ENCODE peak calls at places on chromosomes 13 and 19, in ten cellular contexts. One of them, this sample, is unnamed.

GRCh38 chr19:8093740-8094139 is 41.2 kb downstream of the CCL25 start:
- DNase-seq in DND-41: no peak
- DNase-seq in keratinocyte: no peak
- DNase-seq in PC-3: no peak
- DNase-seq in H1: no peak
- DNase-seq in mammary epithelial cell: no peak
- DNase-seq in PC-9: no peak
- DNase-seq in HCT116: no peak
- DNase-seq in fibroblast of lung: no peak
- DNase-seq in hepatocyte: no peak
- DNase-seq in this sample: no peak

GRCh38 chr13:24288870-24289269 is 20.5 kb upstream of the C1QTNF9 start:
- DNase-seq in PC-9: no peak
- DNase-seq in keratinocyte: no peak
- DNase-seq in HCT116: no peak
- DNase-seq in fibroblast of lung: no peak
- DNase-seq in DND-41: no peak
- DNase-seq in mammary epithelial cell: no peak
- DNase-seq in hepatocyte: no peak
- DNase-seq in H1: no peak
- DNase-seq in PC-3: no peak
- DNase-seq in this sample: no peak

GRCh38 chr13:32910530-32910929 is 105.7 kb upstream of the KL start:
- DNase-seq in H1: no peak
- DNase-seq in keratinocyte: no peak
- DNase-seq in DND-41: no peak
- DNase-seq in PC-9: no peak
- DNase-seq in HCT116: no peak
- DNase-seq in PC-3: peak; percentile 53
- DNase-seq in mammary epithelial cell: no peak
- DNase-seq in fibroblast of lung: no peak
- DNase-seq in hepatocyte: no peak
- DNase-seq in this sample: no peak

GRCh38 chr13:27347373-27347772 is 76.7 kb downstream of the RASL11A start:
- DNase-seq in fibroblast of lung: no peak
- DNase-seq in HCT116: no peak
- DNase-seq in mammary epithelial cell: no peak
- DNase-seq in hepatocyte: no peak
- DNase-seq in keratinocyte: no peak
- DNase-seq in H1: no peak
- DNase-seq in PC-9: no peak
- DNase-seq in PC-3: no peak
- DNase-seq in DND-41: no peak
- DNase-seq in this sample: no peak

GRCh38 chr19:16628984-16629691 is 1.1 kb upstream of the MED26 start:
- DNase-seq in hepatocyte: peak; percentile 70
- DNase-seq in DND-41: peak; percentile 70
- DNase-seq in HCT116: no peak
- DNase-seq in keratinocyte: no peak
- DNase-seq in PC-3: no peak
- DNase-seq in PC-9: no peak
- DNase-seq in mammary epithelial cell: peak; percentile 6
- DNase-seq in fibroblast of lung: peak; percentile 69
- DNase-seq in H1: no peak
- DNase-seq in this sample: no peak

GRCh38 chr13:74986609-74987008 is 495.4 kb downstream of the TBC1D4 start:
- DNase-seq in DND-41: no peak
- DNase-seq in keratinocyte: no peak
- DNase-seq in HCT116: no peak
- DNase-seq in fibroblast of lung: no peak
- DNase-seq in H1: no peak
- DNase-seq in hepatocyte: no peak
- DNase-seq in mammary epithelial cell: no peak
- DNase-seq in PC-3: peak; percentile 19
- DNase-seq in PC-9: no peak
- DNase-seq in this sample: no peak

GRCh38 chr19:41548954-41549688 is 26.8 kb upstream of the CEACAM21 start:
- DNase-seq in keratinocyte: no peak
- DNase-seq in PC-9: no peak
- DNase-seq in PC-3: no peak
- DNase-seq in HCT116: no peak
- DNase-seq in mammary epithelial cell: no peak
- DNase-seq in hepatocyte: no peak
- DNase-seq in fibroblast of lung: no peak
- DNase-seq in H1: no peak
- DNase-seq in DND-41: no peak
- DNase-seq in this sample: peak; percentile 48

GRCh38 chr13:113978741-113979481 is 5.0 kb upstream of the C13orf46 start:
- DNase-seq in mammary epithelial cell: no peak
- DNase-seq in keratinocyte: no peak
- DNase-seq in PC-3: no peak
- DNase-seq in H1: no peak
- DNase-seq in fibroblast of lung: no peak
- DNase-seq in DND-41: no peak
- DNase-seq in PC-9: no peak
- DNase-seq in hepatocyte: no peak
- DNase-seq in HCT116: no peak
- DNase-seq in this sample: no peak

GRCh38 chr19:43555185-43555770 is 20.0 kb downstream of the XRCC1 start:
- DNase-seq in keratinocyte: no peak
- DNase-seq in DND-41: peak; percentile 82
- DNase-seq in PC-9: peak; percentile 65
- DNase-seq in HCT116: no peak
- DNase-seq in mammary epithelial cell: peak; percentile 53
- DNase-seq in H1: peak; percentile 95
- DNase-seq in PC-3: peak; percentile 56
- DNase-seq in hepatocyte: peak; percentile 83
- DNase-seq in fibroblast of lung: peak; percentile 71
- DNase-seq in this sample: peak; percentile 82

GRCh38 chr19:51742736-51743288 is 8.9 kb downstream of the FPR1 start:
- DNase-seq in hepatocyte: no peak
- DNase-seq in PC-3: peak; percentile 42
- DNase-seq in H1: no peak
- DNase-seq in HCT116: no peak
- DNase-seq in fibroblast of lung: no peak
- DNase-seq in keratinocyte: no peak
- DNase-seq in mammary epithelial cell: peak; percentile 87
- DNase-seq in DND-41: no peak
- DNase-seq in PC-9: no peak
- DNase-seq in this sample: no peak

GRCh38 chr19:44820648-44821609 is 12.0 kb downstream of the BCAM start:
- DNase-seq in HCT116: no peak
- DNase-seq in keratinocyte: no peak
- DNase-seq in PC-9: no peak
- DNase-seq in PC-3: no peak
- DNase-seq in hepatocyte: no peak
- DNase-seq in H1: no peak
- DNase-seq in DND-41: no peak
- DNase-seq in fibroblast of lung: no peak
- DNase-seq in mammary epithelial cell: no peak
- DNase-seq in this sample: no peak

GRCh38 chr19:32902448-32902847 is 32.9 kb upstream of the SLC7A9 start:
- DNase-seq in fibroblast of lung: no peak
- DNase-seq in keratinocyte: no peak
- DNase-seq in DND-41: no peak
- DNase-seq in PC-3: no peak
- DNase-seq in hepatocyte: peak; percentile 28
- DNase-seq in mammary epithelial cell: no peak
- DNase-seq in H1: no peak
- DNase-seq in HCT116: no peak
- DNase-seq in PC-9: no peak
- DNase-seq in this sample: no peak

GRCh38 chr19:42433503-42434260 is 6.5 kb upstream of the LIPE start:
- DNase-seq in HCT116: no peak
- DNase-seq in keratinocyte: no peak
- DNase-seq in mammary epithelial cell: peak; percentile 39
- DNase-seq in DND-41: peak; percentile 39
- DNase-seq in fibroblast of lung: peak; percentile 68
- DNase-seq in PC-3: peak; percentile 55
- DNase-seq in hepatocyte: peak; percentile 85
- DNase-seq in H1: peak; percentile 90
- DNase-seq in PC-9: peak; percentile 76
- DNase-seq in this sample: peak; percentile 88

GRCh38 chr19:39236527-39236926 is 8.3 kb downstream of the IFNL3 start:
- DNase-seq in H1: no peak
- DNase-seq in hepatocyte: no peak
- DNase-seq in DND-41: no peak
- DNase-seq in keratinocyte: no peak
- DNase-seq in fibroblast of lung: no peak
- DNase-seq in PC-3: no peak
- DNase-seq in HCT116: no peak
- DNase-seq in PC-9: no peak
- DNase-seq in mammary epithelial cell: no peak
- DNase-seq in this sample: no peak

GRCh38 chr13:95677564-95678386 is 836 bp downstream of the DNAJC3 start:
- DNase-seq in keratinocyte: no peak
- DNase-seq in PC-3: peak; percentile 21
- DNase-seq in hepatocyte: peak; percentile 25
- DNase-seq in mammary epithelial cell: peak; percentile 28
- DNase-seq in DND-41: no peak
- DNase-seq in PC-9: no peak
- DNase-seq in H1: no peak
- DNase-seq in HCT116: no peak
- DNase-seq in fibroblast of lung: peak; percentile 31
- DNase-seq in this sample: peak; percentile 57

GRCh38 chr13:61880576-61881283 is 465.1 kb upstream of the PCDH20 start:
- DNase-seq in DND-41: peak; percentile 8
- DNase-seq in H1: no peak
- DNase-seq in hepatocyte: peak; percentile 65
- DNase-seq in PC-3: peak; percentile 33
- DNase-seq in keratinocyte: no peak
- DNase-seq in PC-9: peak; percentile 8
- DNase-seq in HCT116: peak; percentile 26
- DNase-seq in mammary epithelial cell: no peak
- DNase-seq in fibroblast of lung: peak; percentile 34
- DNase-seq in this sample: peak; percentile 59

GRCh38 chr13:77492982-77493381 is 42.5 kb upstream of the SCEL start:
- DNase-seq in mammary epithelial cell: peak; percentile 16
- DNase-seq in H1: no peak
- DNase-seq in PC-3: peak; percentile 69
- DNase-seq in hepatocyte: peak; percentile 47
- DNase-seq in HCT116: peak; percentile 23
- DNase-seq in keratinocyte: no peak
- DNase-seq in PC-9: peak; percentile 21
- DNase-seq in fibroblast of lung: peak; percentile 42
- DNase-seq in DND-41: no peak
- DNase-seq in this sample: no peak

DNA sequence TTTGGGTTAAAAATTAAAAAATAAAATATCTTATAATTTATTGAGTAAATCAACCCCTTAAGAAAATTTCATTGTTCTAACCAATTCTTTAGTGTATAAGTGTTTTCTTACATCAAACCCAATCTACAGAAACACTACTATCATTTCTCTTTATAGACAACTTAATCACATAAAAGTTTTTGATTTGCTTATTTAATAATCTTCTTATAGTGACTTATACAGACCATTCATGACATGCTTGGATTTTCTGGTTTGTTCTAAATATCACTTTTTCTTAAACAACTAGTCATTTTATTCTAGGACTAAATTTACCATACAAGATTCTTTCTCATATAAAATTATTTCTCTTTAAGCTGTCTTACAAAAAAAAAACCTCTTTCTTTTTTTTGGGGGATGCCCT is 27.3 kb upstream of the ZSCAN5A start:
- DNase-seq in hepatocyte: no peak
- DNase-seq in keratinocyte: no peak
- DNase-seq in HCT116: no peak
- DNase-seq in DND-41: no peak
- DNase-seq in H1: no peak
- DNase-seq in PC-9: no peak
- DNase-seq in fibroblast of lung: no peak
- DNase-seq in PC-3: peak; percentile 10
- DNase-seq in mammary epithelial cell: no peak
- DNase-seq in this sample: peak; percentile 23
- H3K9me3 ChIP-seq in hepatocyte: no peaks in the 10 kb centered on the region
- H3K9me3 ChIP-seq in keratinocyte: no peaks in the 10 kb centered on the region
- H3K9me3 ChIP-seq in HCT116: peaks cover 12% of the 10 kb centered on the region
- H3K9me3 ChIP-seq in DND-41: peaks cover 17% of the 10 kb centered on the region
- H3K9me3 ChIP-seq in H1: peaks cover 48% of the 10 kb centered on the region
- H3K9me3 ChIP-seq in PC-9: peaks cover 22% of the 10 kb centered on the region
- H3K9me3 ChIP-seq in fibroblast of lung: no peaks in the 10 kb centered on the region
- H3K9me3 ChIP-seq in PC-3: peaks cover 58% of the 10 kb centered on the region
- H3K9me3 ChIP-seq in mammary epithelial cell: peaks cover 9% of the 10 kb centered on the region
- H3K9me3 ChIP-seq in this sample: peaks cover 24% of the 10 kb centered on the region

DNA sequence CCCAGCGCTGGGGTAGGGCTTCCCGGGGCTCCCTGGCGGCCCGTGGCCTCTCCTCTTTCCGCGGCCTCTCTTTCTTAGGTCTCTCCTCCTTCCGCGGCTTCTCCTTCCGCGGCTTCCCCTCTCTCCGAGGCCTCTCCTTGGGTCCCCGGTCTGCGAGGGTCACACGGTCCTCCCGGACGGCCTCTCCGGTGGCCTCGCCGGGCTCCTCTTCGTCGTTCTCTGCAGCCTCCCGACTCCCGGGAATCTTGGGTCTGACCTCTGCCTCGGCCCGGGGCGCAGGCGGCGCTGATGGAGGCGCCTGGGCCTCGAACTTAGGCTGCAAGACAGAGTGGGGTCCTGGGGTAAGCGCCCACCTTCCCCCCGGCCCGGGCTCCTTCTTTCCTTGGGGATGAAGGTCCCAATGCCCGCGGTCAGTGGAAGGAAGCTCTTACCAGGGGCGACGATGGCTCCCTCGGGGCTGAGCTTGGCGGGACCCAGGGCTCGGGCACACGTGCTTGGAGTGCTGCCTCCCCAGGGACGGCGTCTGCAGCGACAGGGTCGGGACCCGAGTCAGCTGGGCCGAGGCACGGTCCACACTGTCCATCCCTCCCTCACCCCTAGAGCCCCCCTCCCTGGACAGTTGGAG is 3.5 kb downstream of the AMH start:
- DNase-seq in keratinocyte: no peak
- DNase-seq in PC-9: no peak
- DNase-seq in DND-41: no peak
- DNase-seq in HCT116: no peak
- DNase-seq in PC-3: no peak
- DNase-seq in hepatocyte: no peak
- DNase-seq in fibroblast of lung: no peak
- DNase-seq in H1: no peak
- DNase-seq in mammary epithelial cell: no peak
- DNase-seq in this sample: peak; percentile 16
- TF ChIP-seq EZH2 in keratinocyte: peak; percentile 68
- TF ChIP-seq EZH2 in PC-9: no peak
- TF ChIP-seq EZH2 in DND-41: no peak
- TF ChIP-seq EZH2 in HCT116: no peak
- TF ChIP-seq EZH2 in PC-3: no peak
- TF ChIP-seq EZH2 in hepatocyte: no peak
- TF ChIP-seq EZH2 in fibroblast of lung: peak; percentile 83
- TF ChIP-seq EZH2 in H1: no peak
- TF ChIP-seq EZH2 in mammary epithelial cell: no peak
- TF ChIP-seq EZH2 in this sample: no peak

GRCh38 chr13:99973163-99973785 is 1.7 kb upstream of the ZIC5 start:
- DNase-seq in PC-3: no peak
- DNase-seq in H1: peak; percentile 11
- DNase-seq in keratinocyte: no peak
- DNase-seq in DND-41: no peak
- DNase-seq in fibroblast of lung: no peak
- DNase-seq in PC-9: no peak
- DNase-seq in HCT116: no peak
- DNase-seq in hepatocyte: no peak
- DNase-seq in mammary epithelial cell: no peak
- DNase-seq in this sample: no peak
- H3K4me2 ChIP-seq in PC-3: no peak overlapping the region
- H3K4me2 ChIP-seq in H1: peak overlapping the region; percentile 81
- H3K4me2 ChIP-seq in keratinocyte: no peak overlapping the region
- H3K4me2 ChIP-seq in DND-41: no peak overlapping the region
- H3K4me2 ChIP-seq in fibroblast of lung: no peak overlapping the region
- H3K4me2 ChIP-seq in PC-9: no peak overlapping the region
- H3K4me2 ChIP-seq in HCT116: no peak overlapping the region
- H3K4me2 ChIP-seq in hepatocyte: no peak overlapping the region
- H3K4me2 ChIP-seq in mammary epithelial cell: no peak overlapping the region
- H3K4me2 ChIP-seq in this sample: peak overlapping the region; percentile 79

GRCh38 chr13:48449656-48450055 is 36.7 kb upstream of the LPAR6 start:
- DNase-seq in hepatocyte: no peak
- DNase-seq in fibroblast of lung: peak; percentile 21
- DNase-seq in H1: no peak
- DNase-seq in DND-41: no peak
- DNase-seq in HCT116: no peak
- DNase-seq in PC-3: peak; percentile 29
- DNase-seq in mammary epithelial cell: no peak
- DNase-seq in PC-9: no peak
- DNase-seq in keratinocyte: no peak
- DNase-seq in this sample: no peak
- H3K9me3 ChIP-seq in hepatocyte: peaks cover 10% of the 10 kb centered on the region
- H3K9me3 ChIP-seq in fibroblast of lung: no peaks in the 10 kb centered on the region
- H3K9me3 ChIP-seq in H1: no peaks in the 10 kb centered on the region
- H3K9me3 ChIP-seq in DND-41: peaks cover 14% of the 10 kb centered on the region
- H3K9me3 ChIP-seq in HCT116: no peaks in the 10 kb centered on the region
- H3K9me3 ChIP-seq in PC-3: no peaks in the 10 kb centered on the region
- H3K9me3 ChIP-seq in mammary epithelial cell: peaks cover 9% of the 10 kb centered on the region
- H3K9me3 ChIP-seq in PC-9: peaks cover 8% of the 10 kb centered on the region
- H3K9me3 ChIP-seq in keratinocyte: peaks cover 2% of the 10 kb centered on the region
- H3K9me3 ChIP-seq in this sample: peaks cover 7% of the 10 kb centered on the region

This sample was measured in neural progenitor cell.